ENCODE peak calls at places on chromosomes 1 and 21, in five cellular contexts. B, G, C, E and L are unnamed samples. For H3K4me1, the result is how much of the 10 kb centered on the place peaks cover.

GRCh38 chr1:20731057-20731991 is 1.2 kb downstream of the SH2D5 start:
- DNase-seq in B (no peak), C (no peak), G (no peak), E (no peak), L (peak)

GRCh38 chr1:175663991-175664390 is 79.4 kb downstream of the TNR start:
- DNase-seq in C (no peak), G (no peak), E (no peak), B (no peak), L (no peak)

GRCh38 chr1:230113605-230114241 is 46.7 kb downstream of the GALNT2 start:
- DNase-seq in G (peak), C (peak), B (peak), E (peak), L (peak)

GRCh38 chr1:59355361-59355760 is 58.5 kb downstream of the FGGY start:
- DNase-seq in G (no peak), B (no peak), C (no peak), E (no peak), L (no peak)

GRCh38 chr1:7404046-7404742 is 366.9 kb upstream of the VAMP3 start:
- DNase-seq in G (peak), B (peak), E (no peak), C (peak), L (peak)

GRCh38 chr1:165395522-165396300 is 39.2 kb upstream of the LMX1A start:
- DNase-seq in C (no peak), G (no peak), E (no peak), B (no peak), L (no peak)

GRCh38 chr1:34787461-34788420 is 5.1 kb upstream of the GJA4 start:
- DNase-seq in C (no peak), G (peak), E (no peak), B (peak), L (no peak)

GRCh38 chr1:43274125-43274803 is 4.5 kb downstream of the TMEM125 start:
- DNase-seq in B (peak), G (peak), C (no peak), E (no peak), L (no peak)

GRCh38 chr1:235866207-235866912 is at the start of gene LYST:
- DNase-seq in C (peak), E (peak), B (peak), G (peak), L (no peak)

GRCh38 chr21:21737186-21737585 is 739.0 kb downstream of the NCAM2 start:
- DNase-seq in B (no peak), G (no peak), C (no peak), E (no peak), L (no peak)

GRCh38 chr1:171873664-171874063 is 32.4 kb downstream of the DNM3 start:
- DNase-seq in B (no peak), E (no peak), G (no peak), C (no peak), L (no peak)

GRCh38 chr1:204207136-204207616 is 6.6 kb downstream of the GOLT1A start:
- DNase-seq in B (peak), G (no peak), E (peak), C (peak), L (peak)

GRCh38 chr1:7646981-7647901 is 123.9 kb upstream of the VAMP3 start:
- DNase-seq in B (peak), G (no peak), C (peak), E (peak), L (no peak)

GRCh38 chr1:81702903-81703302 is 97.8 kb upstream of the ADGRL2 start:
- DNase-seq in B (no peak), E (no peak), G (no peak), C (no peak), L (no peak)

GRCh38 chr1:77639056-77639455 is 43.4 kb downstream of the ZZZ3 start:
- DNase-seq in E (no peak), B (no peak), C (no peak), G (no peak), L (no peak)

GRCh38 chr1:167905182-167905581 is 8.8 kb downstream of the ADCY10 start:
- DNase-seq in E (no peak), B (no peak), C (no peak), G (no peak), L (no peak)

GRCh38 chr1:228031276-228031995 is 24.6 kb downstream of the WNT3A start:
- DNase-seq in E (no peak), C (no peak), G (peak), B (no peak), L (no peak)

GRCh38 chr1:87684194-87684593 is 355.5 kb downstream of the LMO4 start:
- DNase-seq in B (peak), E (peak), G (no peak), C (no peak), L (no peak)

GRCh38 chr1:192311281-192311680 is 5.5 kb upstream of the RGS21 start:
- DNase-seq in B (no peak), C (no peak), E (peak), G (no peak), L (no peak)

GRCh38 chr1:7110306-7110705 is 325.1 kb downstream of the CAMTA1 start:
- DNase-seq in G (no peak), E (no peak), B (no peak), C (no peak), L (no peak)

GRCh38 chr1:7585216-7585907 is 185.7 kb upstream of the VAMP3 start:
- DNase-seq in C (peak), G (peak), E (no peak), B (no peak), L (no peak)

GRCh38 chr1:205237526-205238484 is 10.1 kb downstream of the TMCC2 start:
- DNase-seq in B (no peak), E (no peak), G (no peak), C (peak), L (no peak)

GRCh38 chr1:168485048-168485447 is 58.7 kb downstream of the XCL2 start:
- DNase-seq in E (no peak), B (peak), C (peak), G (no peak), L (no peak)

GRCh38 chr21:36747815-36748381 is 49.0 kb downstream of the SIM2 start:
- DNase-seq in B (peak), C (no peak), G (no peak), E (peak), L (no peak)

GRCh38 chr1:6185151-6185550 is 5.0 kb upstream of the CHD5 start:
- DNase-seq in C (no peak), E (no peak), G (no peak), B (no peak), L (no peak)

GRCh38 chr1:55443175-55443933 is 228.2 kb upstream of the USP24 start:
- DNase-seq in G (peak), B (peak), E (peak), C (peak), L (peak)

GRCh38 chr1:183279835-183280234 is 93.8 kb downstream of the LAMC2 start:
- DNase-seq in G (no peak), C (peak), B (no peak), E (peak), L (peak)

GRCh38 chr1:12406218-12407021 is 176.6 kb downstream of the VPS13D start:
- DNase-seq in G (no peak), B (no peak), E (no peak), C (no peak), L (no peak)
- H3K4me1 ChIP-seq in G (half or more), B (under half), E (half or more), C (under half), L (under half)

GRCh38 chr1:110876748-110877341 is 3.9 kb downstream of the CD53 start:
- DNase-seq in B (no peak), E (no peak), G (no peak), C (no peak), L (no peak)

GRCh38 chr1:110878993-110879392 is 6.0 kb downstream of the CD53 start:
- DNase-seq in G (no peak), B (no peak), C (no peak), E (no peak), L (no peak)

GRCh38 chr1:110879758-110880606 is 7.0 kb downstream of the CD53 start:
- DNase-seq in E (no peak), C (no peak), B (no peak), G (no peak), L (no peak)

GRCh38 chr1:110877364-110877763 is 4.4 kb downstream of the CD53 start:
- DNase-seq in G (no peak), B (no peak), C (no peak), E (no peak), L (no peak)

GRCh38 chr1:110877776-110878175 is 4.8 kb downstream of the CD53 start:
- DNase-seq in E (no peak), B (no peak), C (no peak), G (no peak), L (no peak)
- H3K4me1 ChIP-seq in E (under half), B (under half), C (under half), G (under half), L (under half)

GRCh38 chr1:223725578-223725977 is 13.2 kb downstream of the CAPN2 start:
- DNase-seq in B (no peak), G (no peak), C (no peak), E (no peak), L (no peak)

GRCh38 chr1:223730471-223730870 is 18.1 kb downstream of the CAPN2 start:
- DNase-seq in C (no peak), E (no peak), G (no peak), B (no peak), L (no peak)

GRCh38 chr1:223726380-223727001 is 14.2 kb downstream of the CAPN2 start:
- DNase-seq in B (peak), C (peak), E (peak), G (peak), L (peak)

GRCh38 chr1:223729906-223730305 is 17.6 kb downstream of the CAPN2 start:
- DNase-seq in B (no peak), G (no peak), E (no peak), C (no peak), L (no peak)

DNA sequence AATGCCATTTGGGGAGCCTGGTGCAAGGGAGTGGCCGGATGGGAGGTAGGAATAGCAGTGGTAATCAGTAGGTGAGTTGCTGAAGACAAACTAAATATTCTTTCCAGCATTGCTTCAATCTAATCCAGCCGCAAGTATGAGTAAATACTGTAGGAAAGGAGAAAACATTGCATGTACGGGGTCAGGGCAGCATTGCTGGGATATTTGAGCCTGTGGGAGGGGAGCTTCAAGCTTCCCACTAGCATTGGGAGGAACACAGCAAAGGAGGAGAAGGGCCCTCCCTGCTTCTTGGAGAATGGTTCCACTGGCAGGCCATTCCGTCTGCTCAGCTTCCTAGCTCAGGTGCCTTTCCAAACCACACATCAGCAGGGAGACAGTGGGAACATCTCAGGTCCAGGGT is 15.2 kb downstream of the CAPN2 start:
- DNase-seq in G (no peak), B (no peak), C (no peak), E (no peak), L (no peak)
- H3K4me1 ChIP-seq in G (half or more), B (half or more), C (under half), E (under half), L (half or more)

GRCh38 chr1:184422490-184423233 is 35.8 kb downstream of the C1orf21 start:
- DNase-seq in E (no peak), G (no peak), B (no peak), C (no peak), L (no peak)

GRCh38 chr1:184419734-184420161 is 32.9 kb downstream of the C1orf21 start:
- DNase-seq in E (peak), G (no peak), B (no peak), C (no peak), L (no peak)

GRCh38 chr1:184416476-184416875 is 29.6 kb downstream of the C1orf21 start:
- DNase-seq in B (no peak), E (no peak), G (no peak), C (no peak), L (no peak)

GRCh38 chr1:184416921-184417320 is 30.1 kb downstream of the C1orf21 start:
- DNase-seq in G (no peak), B (no peak), E (no peak), C (no peak), L (no peak)

DNA sequence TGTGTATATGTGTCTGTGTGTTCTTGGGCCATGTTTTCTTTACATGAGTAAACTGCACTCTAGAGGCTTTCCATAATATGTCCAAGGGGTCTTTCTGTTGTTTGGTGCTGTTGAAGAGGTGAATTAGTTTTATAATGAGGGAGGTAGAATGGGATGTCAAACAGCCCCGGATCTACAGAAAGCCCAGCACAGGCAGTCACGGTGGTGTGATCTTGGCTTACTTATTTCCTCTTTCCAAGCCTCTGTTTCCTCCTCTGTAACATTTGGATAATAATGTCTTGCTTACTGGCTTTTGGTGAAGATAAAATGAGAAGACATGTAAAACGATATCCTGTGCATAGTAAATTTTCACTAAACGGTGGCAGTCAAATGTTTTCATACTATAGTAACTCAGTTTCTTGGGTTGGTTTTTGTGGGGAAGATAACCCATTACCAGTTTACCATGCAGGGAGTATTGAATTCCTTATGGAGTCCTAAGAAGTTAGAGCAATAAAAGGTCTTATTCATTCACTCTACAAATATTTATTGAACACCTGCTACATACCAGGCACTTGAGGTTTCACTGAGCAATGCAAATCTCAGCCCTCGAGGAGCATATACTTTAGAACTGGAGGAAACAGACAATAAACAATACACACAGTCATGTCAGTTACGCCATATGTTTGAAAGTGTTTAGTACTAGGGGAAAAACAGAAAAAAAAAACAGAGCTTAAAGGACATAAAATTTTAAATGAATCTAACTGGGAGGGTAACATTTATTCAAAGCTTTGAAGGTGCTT is 32.3 kb downstream of the C1orf21 start:
- DNase-seq in B (no peak), C (no peak), E (no peak), G (no peak), L (no peak)
- H3K4me1 ChIP-seq in B (half or more), C (under half), E (under half), G (under half), L (half or more)

DNA sequence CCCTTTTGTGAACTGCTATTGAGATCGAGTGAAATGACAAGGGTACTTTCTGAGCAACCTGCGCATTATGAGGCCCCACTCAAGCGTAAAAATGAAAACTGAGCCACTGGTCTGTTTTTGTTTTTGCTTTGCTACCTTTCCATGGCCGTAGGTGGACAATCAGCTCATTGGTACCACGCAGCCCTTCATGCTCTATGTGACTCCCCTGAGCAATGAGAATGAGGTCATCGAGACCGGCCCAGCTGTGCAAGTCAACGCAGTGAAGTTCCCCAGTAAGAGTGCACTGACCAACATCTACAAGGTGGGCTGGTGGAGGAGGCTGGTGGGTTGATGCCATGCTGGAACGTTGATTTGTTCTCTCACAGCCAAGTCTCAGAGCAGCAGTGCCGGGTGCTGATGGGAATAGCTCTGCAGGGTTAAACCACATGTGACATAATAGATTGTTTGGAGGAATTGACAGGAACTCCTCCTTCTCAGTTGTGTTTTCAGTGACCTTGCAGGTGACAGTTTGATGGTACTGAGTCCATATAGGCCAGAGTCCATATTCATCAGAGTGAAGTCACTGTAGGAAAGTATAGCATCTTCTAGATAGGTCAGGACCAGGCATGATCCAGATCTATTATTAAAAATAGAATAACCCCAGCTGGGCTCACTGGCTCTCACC is 170.3 kb downstream of the VPS13D start:
- DNase-seq in B (no peak), G (no peak), E (no peak), C (no peak), L (no peak)
- H3K4me1 ChIP-seq in B (under half), G (under half), E (under half), C (under half), L (under half)

GRCh38 chr21:45130324-45130774 is 56.0 kb downstream of the ADARB1 start:
- DNase-seq in C (no peak), B (peak), G (peak), E (peak), L (no peak)
- H3K4me1 ChIP-seq in C (under half), B (half or more), G (half or more), E (under half), L (half or more)